ENCODE peak calls at places on chromosome 16, in four cellular contexts. A is HepG2, R is GM12878, U is H1. E is an unnamed sample.

GRCh38 chr16:6279261-6279660 is 1053.4 kb upstream of the RBFOX1 start:
- DNase-seq in A (no peak), R (no peak), U (no peak), E (no peak)

GRCh38 chr16:23757116-23757515 is 2.3 kb downstream of the CHP2 start:
- DNase-seq in A (no peak), R (no peak), U (no peak), E (no peak)

GRCh38 chr16:57634171-57634570 is 5.7 kb downstream of the ADGRG1 start:
- DNase-seq in A (no peak), R (no peak), U (no peak), E (no peak)

GRCh38 chr16:55835578-55835977 is 2.7 kb upstream of the CES1 start:
- DNase-seq in A (peak), R (no peak), U (no peak), E (no peak)

GRCh38 chr16:85523602-85524364 is 89.3 kb upstream of the GSE1 start:
- DNase-seq in A (peak), R (no peak), U (no peak), E (peak)

GRCh38 chr16:12729448-12729847 is 74.2 kb downstream of the CPPED1 start:
- DNase-seq in A (no peak), R (no peak), U (no peak), E (no peak)

GRCh38 chr16:72995151-72995881 is 52.6 kb downstream of the ZFHX3 start:
- DNase-seq in A (no peak), R (no peak), U (peak), E (peak)

GRCh38 chr16:31439519-31439918 is 3.1 kb downstream of the ZNF843 start:
- DNase-seq in A (no peak), R (no peak), U (no peak), E (no peak)

GRCh38 chr16:55470533-55471371 is 8.2 kb upstream of the MMP2 start:
- DNase-seq in A (no peak), R (no peak), U (no peak), E (no peak)

GRCh38 chr16:52547001-52547833 is at the start of gene TOX3:
- DNase-seq in A (no peak), R (no peak), U (peak), E (peak)

GRCh38 chr16:31298958-31299357 is 39.2 kb downstream of the ITGAM start:
- DNase-seq in A (peak), R (peak), U (no peak), E (no peak)

GRCh38 chr16:21081329-21081728 is 69.3 kb downstream of the DNAH3 start:
- DNase-seq in A (no peak), R (no peak), U (no peak), E (no peak)

GRCh38 chr16:7605812-7606211 is 273.2 kb downstream of the RBFOX1 start:
- DNase-seq in A (no peak), R (no peak), U (no peak), E (no peak)

GRCh38 chr16:25269879-25270278 is 12.2 kb upstream of the ZKSCAN2 start:
- DNase-seq in A (no peak), R (no peak), U (no peak), E (no peak)

GRCh38 chr16:4034963-4035362 is 81.3 kb downstream of the ADCY9 start:
- DNase-seq in A (no peak), R (no peak), U (no peak), E (no peak)

GRCh38 chr16:11405331-11406176 is 60.3 kb downstream of the RMI2 start:
- DNase-seq in A (peak), R (no peak), U (peak), E (peak)
- TF ChIP-seq SUZ12 in A (no peak), R (no peak), U (no peak), E (no peak)

GRCh38 chr16:81833751-81834150 is 54.7 kb downstream of the PLCG2 start:
- DNase-seq in A (no peak), R (no peak), U (no peak), E (no peak)

GRCh38 chr16:81838794-81839193 is 59.7 kb downstream of the PLCG2 start:
- DNase-seq in A (no peak), R (peak), U (no peak), E (no peak)

GRCh38 chr16:81834868-81835267 is 55.8 kb downstream of the PLCG2 start:
- DNase-seq in A (no peak), R (no peak), U (no peak), E (no peak)

GRCh38 chr16:81836279-81837054 is 57.4 kb downstream of the PLCG2 start:
- DNase-seq in A (no peak), R (peak), U (no peak), E (no peak)

DNA sequence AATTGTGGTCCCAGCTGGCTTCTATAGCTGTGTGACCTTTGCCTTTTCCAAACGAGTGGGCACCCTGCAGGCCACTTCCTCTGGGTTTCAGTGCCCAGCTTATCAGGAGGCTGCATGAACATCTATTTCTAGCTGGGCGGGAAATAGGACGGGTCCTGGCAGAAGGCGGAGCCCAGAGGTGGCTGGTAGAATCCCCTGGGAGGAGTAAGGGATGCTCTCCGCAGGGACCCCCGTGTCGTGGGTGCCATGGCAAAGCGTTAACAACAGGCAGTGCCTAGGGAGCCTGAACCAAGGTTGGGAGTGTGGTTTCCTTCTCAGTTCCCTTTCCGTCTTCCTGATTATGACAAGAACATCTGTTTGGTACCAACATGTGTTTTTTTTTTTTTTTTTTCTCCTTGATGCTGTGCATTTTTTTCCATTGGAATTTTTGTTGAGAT is 58.2 kb downstream of the PLCG2 start:
- DNase-seq in A (no peak), R (no peak), U (no peak), E (no peak)
- TF ChIP-seq SUZ12 in A (no peak), R (no peak), U (no peak), E (no peak)

GRCh38 chr16:9316615-9317014 is 225.2 kb downstream of the HAPSTR1 start:
- DNase-seq in A (peak), R (no peak), U (no peak), E (no peak)
- TF ChIP-seq SUZ12 in A (no peak), R (no peak), U (no peak), E (no peak)

GRCh38 chr16:17211797-17212196 is 259.0 kb downstream of the XYLT1 start:
- DNase-seq in A (peak), R (no peak), U (peak), E (peak)
- TF ChIP-seq SUZ12 in A (no peak), R (no peak), U (no peak), E (no peak)

DNA sequence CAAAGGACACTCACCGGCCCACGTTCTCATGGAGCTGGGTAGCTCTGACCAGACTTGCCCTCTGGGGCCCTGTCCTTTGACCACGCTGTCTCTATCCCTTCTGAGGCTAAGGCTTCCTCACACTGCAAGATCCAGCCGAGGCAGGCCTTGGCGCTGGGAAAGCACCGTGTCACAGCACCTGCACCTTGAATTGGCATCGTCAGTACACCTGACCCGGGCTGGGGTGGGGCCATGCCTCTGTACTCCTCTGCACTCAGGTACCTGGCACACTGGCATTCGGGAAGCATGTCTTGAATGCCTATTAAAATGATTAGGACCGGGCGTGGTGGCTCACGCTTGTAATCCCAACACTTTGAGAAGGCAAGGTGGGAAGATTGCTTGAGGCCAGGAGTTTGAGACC is 6.0 kb downstream of the TBC1D24 start:
- DNase-seq in A (no peak), R (no peak), U (no peak), E (no peak)
- TF ChIP-seq SUZ12 in A (no peak), R (no peak), U (no peak), E (no peak)

E was measured in HEK293T.